ENCODE peak calls at places on chromosome 3, in six cellular contexts. G, K, C, M, Q and R are unnamed samples.
A peak's percentile ranks its signal among the peaks of the same experiment; 100 is the strongest.

GRCh38 chr3:37320276-37320675 is 145.9 kb upstream of the LRRFIP2 start:
- DNase-seq in G (no peak), Q (no peak), C (no peak), K (no peak), M (no peak), R (no peak)

GRCh38 chr3:194247350-194247740 is 103.8 kb downstream of the CPN2 start:
- DNase-seq in Q (no peak), C (no peak), K (no peak), G (no peak), M (no peak), R (no peak)

GRCh38 chr3:124559650-124560405 is 170.4 kb upstream of the UMPS start:
- DNase-seq in C (peak; percentile 40), M (peak; percentile 84), K (peak; percentile 76), Q (peak; percentile 80), G (peak; percentile 73), R (peak; percentile 75)

GRCh38 chr3:121462565-121462964 is 83.2 kb downstream of the POLQ start:
- DNase-seq in C (no peak), M (no peak), G (no peak), K (no peak), Q (no peak), R (no peak)

GRCh38 chr3:172560026-172560425 is 36.8 kb upstream of the TNFSF10 start:
- DNase-seq in G (no peak), K (no peak), M (no peak), C (no peak), Q (no peak), R (no peak)

GRCh38 chr3:31248619-31248992 is 284.1 kb upstream of the STT3B start:
- DNase-seq in M (no peak), K (no peak), Q (no peak), C (no peak), G (no peak), R (no peak)

GRCh38 chr3:23747841-23748240 is 57.9 kb upstream of the UBE2E1 start:
- DNase-seq in Q (no peak), C (no peak), K (no peak), G (no peak), M (no peak), R (no peak)

GRCh38 chr3:45817788-45818523 is 21.6 kb upstream of the SLC6A20 start:
- DNase-seq in M (peak; percentile 86), K (no peak), G (no peak), Q (peak; percentile 18), C (peak; percentile 90), R (no peak)

GRCh38 chr3:80338366-80338765 is 570.6 kb upstream of the ROBO1 start:
- DNase-seq in K (no peak), Q (no peak), C (no peak), M (peak; percentile 52), G (no peak), R (no peak)

GRCh38 chr3:72661115-72661457 is 187.2 kb downstream of the SHQ1 start:
- DNase-seq in C (peak; percentile 75), Q (peak; percentile 65), M (no peak), G (no peak), K (no peak), R (no peak)

GRCh38 chr3:122508135-122508914 is 6.4 kb downstream of the KPNA1 start:
- DNase-seq in Q (no peak), M (no peak), G (no peak), C (no peak), K (no peak), R (no peak)

GRCh38 chr3:13571264-13571663 is 22.3 kb downstream of the FBLN2 start:
- DNase-seq in Q (no peak), K (no peak), M (no peak), C (no peak), G (no peak), R (no peak)

GRCh38 chr3:134666885-134667284 is 16.1 kb upstream of the KY start:
- DNase-seq in C (no peak), Q (no peak), K (no peak), G (no peak), M (no peak), R (no peak)

GRCh38 chr3:195110647-195111321 is 160.2 kb downstream of the XXYLT1 start:
- DNase-seq in M (no peak), Q (no peak), K (no peak), C (no peak), G (no peak), R (no peak)

GRCh38 chr3:57144952-57145351 is 20.2 kb downstream of the IL17RD start:
- DNase-seq in K (no peak), Q (no peak), G (no peak), M (no peak), C (no peak), R (no peak)

GRCh38 chr3:194985031-194985578 is 285.9 kb downstream of the XXYLT1 start:
- DNase-seq in Q (no peak), G (peak; percentile 44), C (no peak), K (peak; percentile 60), M (peak; percentile 50), R (peak; percentile 67)

GRCh38 chr3:116770815-116771450 is 61.4 kb downstream of the TUSC7 start:
- DNase-seq in G (peak; percentile 74), Q (peak; percentile 84), M (peak; percentile 82), K (peak; percentile 77), C (peak; percentile 42), R (peak; percentile 84)

GRCh38 chr3:32757618-32758374 is 60.0 kb upstream of the TRIM71 start:
- DNase-seq in Q (no peak), G (no peak), K (no peak), M (no peak), C (no peak), R (no peak)

GRCh38 chr3:119529883-119530282 is 29.5 kb downstream of the CD80 start:
- DNase-seq in G (no peak), C (peak; percentile 74), M (peak; percentile 40), Q (no peak), K (no peak), R (no peak)

GRCh38 chr3:707041-707440 is 385.8 kb upstream of the CNTN6 start:
- DNase-seq in C (no peak), G (no peak), Q (no peak), K (no peak), M (no peak), R (no peak)

GRCh38 chr3:12808587-12808986 is 12.1 kb downstream of the CAND2 start:
- DNase-seq in K (no peak), M (no peak), G (no peak), C (no peak), Q (no peak), R (no peak)

GRCh38 chr3:45647148-45647619 is 42.0 kb upstream of the SACM1L start:
- DNase-seq in Q (no peak), K (no peak), M (peak; percentile 76), C (peak; percentile 75), G (no peak), R (no peak)

GRCh38 chr3:137770821-137771399 is 6.8 kb downstream of the SOX14 start:
- DNase-seq in K (peak; percentile 42), Q (peak; percentile 56), M (no peak), G (no peak), C (no peak), R (peak; percentile 75)

GRCh38 chr3:188695251-188695650 is 476.5 kb upstream of the TPRG1 start:
- DNase-seq in M (peak; percentile 48), Q (no peak), G (no peak), C (no peak), K (no peak), R (no peak)

GRCh38 chr3:142976621-142977398 is 13.3 kb upstream of the PAQR9 start:
- DNase-seq in G (no peak), C (peak; percentile 75), Q (no peak), M (peak; percentile 97), K (no peak), R (no peak)